ENCODE peak calls at places on chromosomes 13 and 19, in five cellular contexts. C, E, F, L and N are unnamed samples.

GRCh38 chr19:46678110-46678732 is 17.2 kb upstream of the DACT3 start:
- DNase-seq in F (peak), L (no peak), E (no peak), C (no peak), N (no peak)

GRCh38 chr13:77596777-77597176 is 61.3 kb downstream of the SCEL start:
- DNase-seq in L (no peak), E (no peak), F (no peak), C (no peak), N (no peak)

GRCh38 chr13:104773775-104774174 is 1707.6 kb upstream of the SLC10A2 start:
- DNase-seq in F (no peak), E (no peak), C (no peak), L (no peak), N (no peak)

GRCh38 chr19:53195265-53195879 is 2.2 kb upstream of the ZNF665 start:
- DNase-seq in E (peak), F (peak), L (no peak), C (peak), N (peak)

GRCh38 chr13:30464496-30465351 is 1.0 kb downstream of the HMGB1 start:
- DNase-seq in L (peak), F (peak), E (peak), C (peak), N (peak)

GRCh38 chr19:43467730-43468129 is 2.3 kb upstream of the LYPD3 start:
- DNase-seq in L (no peak), E (peak), C (no peak), F (no peak), N (no peak)

GRCh38 chr19:10105241-10106099 is 692 bp upstream of the PPAN start:
- DNase-seq in L (no peak), E (no peak), F (peak), C (no peak), N (no peak)

GRCh38 chr19:42461700-42462324 is 19.1 kb upstream of the CXCL17 start:
- DNase-seq in C (no peak), E (no peak), L (no peak), F (no peak), N (no peak)

GRCh38 chr13:33797622-33798021 is 20.3 kb upstream of the RFC3 start:
- DNase-seq in E (no peak), C (no peak), L (no peak), F (no peak), N (no peak)

GRCh38 chr19:34244611-34245299 is 9.6 kb upstream of the GARRE1 start:
- DNase-seq in L (no peak), F (no peak), C (no peak), E (no peak), N (no peak)

GRCh38 chr19:7978196-7978825 is 27.1 kb downstream of the ELAVL1 start:
- DNase-seq in C (no peak), E (peak), L (no peak), F (no peak), N (no peak)

GRCh38 chr13:31719214-31719613 is 20.1 kb upstream of the RXFP2 start:
- DNase-seq in E (no peak), C (no peak), F (no peak), L (no peak), N (no peak)

GRCh38 chr19:1945899-1946298 is 4.9 kb downstream of the CSNK1G2 start:
- DNase-seq in L (peak), C (no peak), F (peak), E (peak), N (no peak)

GRCh38 chr13:102773441-102774209 is at the start of gene TEX30:
- DNase-seq in F (peak), L (peak), C (peak), E (peak), N (peak)

GRCh38 chr19:30547192-30547591 is 175.0 kb downstream of the ZNF536 start:
- DNase-seq in C (no peak), F (no peak), E (peak), L (no peak), N (no peak)

GRCh38 chr19:42287826-42288107 is 14.2 kb upstream of the PRR19 start:
- DNase-seq in E (no peak), F (no peak), C (no peak), L (no peak), N (no peak)

GRCh38 chr13:35614666-35615065 is 138.2 kb upstream of the MAB21L1 start:
- DNase-seq in L (no peak), F (no peak), E (no peak), C (no peak), N (no peak)

GRCh38 chr19:33048806-33049676 is 15.6 kb downstream of the RHPN2 start:
- DNase-seq in L (no peak), C (no peak), E (peak), F (no peak), N (no peak)

GRCh38 chr13:49063526-49063925 is 87.8 kb downstream of the FNDC3A start:
- DNase-seq in E (no peak), F (no peak), C (no peak), L (no peak), N (no peak)

GRCh38 chr13:78598933-78599332 is 4.4 kb downstream of the POU4F1 start:
- DNase-seq in F (no peak), L (no peak), E (no peak), C (no peak), N (no peak)

GRCh38 chr19:39246951-39247669 is 1.5 kb downstream of the IFNL4 start:
- DNase-seq in C (no peak), F (peak), L (peak), E (peak), N (no peak)

GRCh38 chr13:34611678-34612077 is 330.4 kb upstream of the NBEA start:
- DNase-seq in F (no peak), C (no peak), L (no peak), E (no peak), N (no peak)

GRCh38 chr13:82800391-82800790 is 1081.9 kb downstream of the SLITRK1 start:
- DNase-seq in E (no peak), C (no peak), L (no peak), F (no peak), N (no peak)

GRCh38 chr19:517721-518136 is 10.4 kb downstream of the TPGS1 start:
- DNase-seq in C (no peak), E (no peak), L (no peak), F (no peak), N (no peak)

GRCh38 chr13:112983428-112984196 is 14.6 kb downstream of the MCF2L start:
- DNase-seq in C (no peak), F (peak), L (no peak), E (no peak), N (peak)

GRCh38 chr13:112983042-112983305 is 14.0 kb downstream of the MCF2L start:
- DNase-seq in L (no peak), C (no peak), E (no peak), F (no peak), N (no peak)

GRCh38 chr13:112981361-112981905 is 12.4 kb downstream of the MCF2L start:
- DNase-seq in E (no peak), C (no peak), F (no peak), L (no peak), N (no peak)

GRCh38 chr13:112980441-112980840 is 11.4 kb downstream of the MCF2L start:
- DNase-seq in E (no peak), F (no peak), L (no peak), C (no peak), N (no peak)

DNA sequence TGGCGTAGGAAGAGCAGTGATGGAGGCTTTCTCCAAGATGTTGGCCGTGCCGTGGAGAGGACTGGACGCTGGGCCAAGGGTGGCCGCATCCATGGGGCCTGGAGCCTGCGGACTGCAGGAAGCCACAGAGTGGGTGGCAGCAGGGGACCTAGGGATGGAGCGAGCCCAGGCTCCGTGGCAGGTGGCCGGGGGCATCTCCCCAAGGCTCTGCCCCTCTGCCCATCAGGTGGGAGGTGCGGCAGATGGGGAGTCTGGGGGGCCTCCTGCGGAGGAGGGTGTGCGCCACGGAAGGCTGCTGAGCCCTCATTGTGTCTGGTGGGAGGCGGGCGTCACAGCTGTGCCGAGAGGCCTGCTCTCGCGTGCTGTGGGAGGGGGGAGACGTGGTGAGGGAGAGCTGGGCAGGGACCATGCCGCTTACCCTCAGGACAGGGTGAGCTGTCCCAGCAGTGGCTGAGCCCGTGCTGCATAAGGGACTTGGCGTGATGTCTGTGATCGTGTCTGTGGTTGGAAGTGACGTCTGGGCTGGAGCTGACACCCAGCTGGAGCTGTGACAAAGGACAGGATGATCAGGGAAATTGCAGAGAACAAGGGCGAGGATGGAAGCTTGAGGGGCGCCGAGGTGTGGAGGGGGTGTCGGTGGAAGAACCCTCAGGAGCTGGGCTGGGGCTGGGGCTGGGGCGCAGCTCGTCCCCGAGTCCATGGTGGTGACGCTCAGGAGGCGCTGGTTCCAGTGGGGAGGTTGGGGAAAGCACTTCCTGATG is 13.4 kb downstream of the MCF2L start:
- DNase-seq in L (no peak), E (no peak), C (no peak), F (no peak), N (no peak)
- H3K27ac ChIP-seq in L (peak), E (no peak), C (no peak), F (no peak), N (peak)

GRCh38 chr13:65882810-65883209 is 1347.3 kb downstream of the PCDH9 start:
- DNase-seq in E (peak), L (no peak), F (no peak), C (no peak), N (no peak)
- TF ChIP-seq CTCF in E (no peak), L (no peak), F (no peak), C (peak), N (no peak)

DNA sequence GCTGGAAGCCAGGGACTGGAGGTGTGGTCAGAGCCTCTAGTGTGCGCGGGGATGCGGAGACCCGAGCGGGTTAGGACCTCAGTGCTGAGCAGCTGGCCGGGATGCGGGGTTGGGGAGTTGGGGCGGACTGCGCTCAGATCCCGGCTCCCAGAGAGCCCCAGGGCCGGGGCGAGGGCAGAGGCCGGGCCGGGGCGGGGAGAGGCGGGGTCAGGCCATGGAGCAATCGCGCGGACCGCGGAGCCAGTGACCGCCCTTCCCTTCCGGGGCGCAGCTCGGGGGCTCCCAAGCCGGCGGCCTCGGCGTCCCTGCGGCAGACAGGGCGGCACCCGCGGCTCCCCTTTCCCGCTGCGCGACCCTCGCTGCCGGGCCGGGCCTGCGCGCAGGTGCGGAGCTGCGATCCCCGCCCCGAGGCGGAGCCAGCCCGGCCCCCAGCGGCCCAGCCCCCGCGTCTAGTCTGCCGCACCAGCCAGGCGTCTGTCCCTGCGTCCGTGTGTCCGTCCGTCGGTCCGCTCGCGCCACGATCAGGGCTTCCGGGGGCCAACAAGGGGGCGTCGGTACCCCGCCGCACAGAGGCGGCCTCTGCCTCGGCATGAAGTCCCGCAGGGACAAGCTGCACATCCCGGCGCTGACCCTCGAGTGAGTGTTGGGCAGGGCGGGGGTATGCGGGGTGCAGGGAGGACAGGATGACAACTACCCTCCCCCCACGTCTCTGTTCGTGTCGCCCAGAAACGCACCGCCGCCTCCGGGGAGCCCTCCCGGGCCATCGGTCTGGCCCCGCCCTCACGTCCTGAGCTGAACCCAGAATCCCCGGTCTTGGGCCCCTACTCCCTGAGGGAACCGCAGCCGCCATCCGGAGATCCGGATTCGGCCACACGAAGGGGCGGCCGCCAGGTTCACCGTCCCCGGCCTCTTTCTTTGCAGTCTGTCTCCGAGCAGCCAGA is 12.4 kb downstream of the MAST3 start:
- DNase-seq in F (peak), C (no peak), E (peak), L (peak), N (peak)
- H3K27ac ChIP-seq in F (peak), C (no peak), E (peak), L (peak), N (peak)

GRCh38 chr13:26926371-26926770 is 165.8 kb upstream of the GPR12 start:
- DNase-seq in C (no peak), L (no peak), E (no peak), F (no peak), N (no peak)

GRCh38 chr13:26927511-26927910 is 166.9 kb upstream of the GPR12 start:
- DNase-seq in C (no peak), E (no peak), F (no peak), L (no peak), N (no peak)

GRCh38 chr13:26934096-26934495 is 173.5 kb upstream of the GPR12 start:
- DNase-seq in L (no peak), C (no peak), E (no peak), F (no peak), N (no peak)

GRCh38 chr13:26929971-26930730 is 169.6 kb upstream of the GPR12 start:
- DNase-seq in E (no peak), F (peak), L (peak), C (no peak), N (peak)
- TF ChIP-seq CTCF in E (peak), F (peak), L (peak), C (peak), N (peak)

DNA sequence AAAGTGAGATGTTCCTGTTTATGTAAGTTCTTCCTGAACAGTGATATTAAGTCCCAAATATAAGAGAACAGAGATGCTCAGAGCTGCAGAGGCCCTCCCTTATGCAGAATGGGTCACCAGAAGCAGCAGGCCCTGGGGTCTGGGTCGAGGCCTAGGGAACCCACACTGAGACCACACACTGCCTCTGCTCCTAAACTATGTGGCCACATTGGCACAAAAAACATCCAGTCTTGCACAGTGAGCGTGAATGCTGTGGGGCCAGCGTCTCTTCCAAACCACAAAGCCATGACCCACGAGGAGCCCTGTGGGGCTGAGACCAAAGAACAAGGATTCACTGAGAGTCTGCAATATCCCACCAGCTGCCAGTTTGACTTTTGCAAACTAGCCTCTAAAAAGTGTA is 23.6 kb downstream of the PROZ start:
- DNase-seq in C (no peak), F (no peak), E (no peak), L (no peak), N (no peak)
- H3K27ac ChIP-seq in C (no peak), F (no peak), E (peak), L (no peak), N (no peak)

GRCh38 chr13:50594276-50594970 is 249.1 kb downstream of the DLEU7 start:
- DNase-seq in E (no peak), F (no peak), C (no peak), L (no peak), N (no peak)
- TF ChIP-seq CTCF in E (no peak), F (no peak), C (no peak), L (no peak), N (no peak)

GRCh38 chr13:20177049-20177831 is 15.5 kb downstream of the GJB2 start:
- DNase-seq in F (no peak), C (no peak), E (no peak), L (no peak), N (no peak)

GRCh38 chr13:20175907-20176652 is 15.2 kb upstream of the GJA3 start:
- DNase-seq in E (no peak), F (no peak), C (no peak), L (no peak), N (no peak)

GRCh38 chr13:20173121-20173746 is 12.4 kb upstream of the GJA3 start:
- DNase-seq in F (no peak), E (no peak), L (no peak), C (no peak), N (no peak)

GRCh38 chr13:20175406-20175794 is 14.5 kb upstream of the GJA3 start:
- DNase-seq in L (no peak), F (no peak), C (no peak), E (no peak), N (no peak)

DNA sequence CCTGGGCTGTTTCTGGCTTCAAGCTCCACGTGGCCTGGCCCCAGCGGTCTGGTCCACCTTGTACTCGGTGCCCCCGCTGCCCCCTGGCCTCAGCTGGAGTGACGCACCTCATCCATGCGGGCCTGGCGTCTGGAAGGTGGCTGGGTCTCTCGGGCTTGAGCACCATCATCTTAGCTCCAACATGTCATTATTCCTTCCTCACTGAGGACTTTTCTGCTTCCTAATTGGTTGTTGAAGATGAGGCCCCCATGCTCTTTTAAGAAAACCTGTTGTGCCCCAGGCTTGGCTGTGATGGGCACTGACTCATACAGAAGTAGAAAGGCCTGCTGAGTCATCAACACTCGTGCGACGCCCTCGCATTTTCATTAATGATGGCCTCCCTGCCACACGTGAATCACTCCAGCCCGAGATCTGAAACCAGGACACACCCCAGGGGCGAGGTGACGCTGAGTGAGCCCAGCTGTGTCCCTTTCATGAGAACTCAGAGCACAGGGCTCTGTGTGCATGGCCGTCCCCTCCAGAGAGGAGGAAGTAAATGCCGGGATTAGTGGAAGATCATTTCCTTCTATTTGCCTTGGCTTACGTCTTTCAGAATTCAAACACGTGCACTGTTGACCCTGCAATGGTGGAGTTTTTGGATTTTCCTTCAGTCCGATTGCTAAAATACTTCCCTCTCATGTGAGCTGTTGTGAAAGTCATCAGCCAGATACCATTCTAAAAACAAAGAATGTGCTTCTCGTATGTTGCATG is 14.0 kb upstream of the GJA3 start:
- DNase-seq in L (peak), C (peak), E (peak), F (peak), N (peak)
- H3K27ac ChIP-seq in L (peak), C (no peak), E (peak), F (no peak), N (no peak)